ENCODE peak calls at places on chromosome 17, in seven cellular contexts. P is HCT116, D is K562, T is SK-N-SH, L is GM12878, S is H1, B is HepG2. O is an unnamed sample.

GRCh38 chr17:34308376-34308775 is 10.9 kb upstream of the CCL8 start:
- DNase-seq in D (no peak), B (no peak), S (no peak), P (no peak), L (no peak), T (no peak), O (no peak)

GRCh38 chr17:82611140-82612058 is 36.8 kb downstream of the WDR45B start:
- DNase-seq in D (peak; percentile 58), B (no peak), P (no peak), L (no peak), S (no peak), T (peak; percentile 89), O (no peak)

GRCh38 chr17:77358801-77359716 is 218.3 kb downstream of the SEC14L1 start:
- DNase-seq in T (no peak), S (no peak), P (no peak), B (no peak), L (no peak), D (no peak), O (no peak)

GRCh38 chr17:48335858-48336500 is 94.0 kb downstream of the SKAP1 start:
- DNase-seq in P (peak; percentile 78), D (peak; percentile 21), B (peak; percentile 42), S (no peak), T (peak; percentile 34), L (peak; percentile 37), O (peak; percentile 62)

GRCh38 chr17:28133562-28133970 is 91.1 kb downstream of the NLK start:
- DNase-seq in T (no peak), D (no peak), S (no peak), B (no peak), L (no peak), P (no peak), O (no peak)

GRCh38 chr17:66724581-66725341 is 110.2 kb upstream of the CACNG5 start:
- DNase-seq in L (no peak), S (no peak), P (no peak), B (no peak), D (no peak), T (no peak), O (no peak)

GRCh38 chr17:82489117-82489516 is 30.4 kb upstream of the FOXK2 start:
- DNase-seq in B (no peak), P (no peak), S (no peak), L (no peak), D (no peak), T (no peak), O (no peak)

GRCh38 chr17:15261818-15262290 is 3.3 kb downstream of the PMP22 start:
- DNase-seq in B (no peak), P (no peak), D (no peak), L (no peak), S (peak; percentile 48), T (no peak), O (no peak)

GRCh38 chr17:29694923-29695563 is 72.3 kb upstream of the CORO6 start:
- DNase-seq in D (no peak), L (no peak), B (no peak), T (no peak), S (no peak), P (no peak), O (no peak)

GRCh38 chr17:213286-214105 is 32.0 kb upstream of the DOC2B start:
- DNase-seq in B (no peak), S (no peak), T (no peak), L (no peak), P (no peak), D (no peak), O (no peak)

GRCh38 chr17:79960788-79961522 is 74.7 kb downstream of the TBC1D16 start:
- DNase-seq in L (no peak), P (no peak), D (no peak), B (no peak), T (no peak), S (no peak), O (peak; percentile 76)

GRCh38 chr17:68422821-68423220 is 34.5 kb downstream of the WIPI1 start:
- DNase-seq in T (no peak), L (no peak), B (no peak), P (no peak), S (no peak), D (no peak), O (no peak)

GRCh38 chr17:48014603-48015037 is 23.0 kb downstream of the COPZ2 start:
- DNase-seq in B (no peak), T (peak; percentile 81), P (no peak), D (peak; percentile 47), S (no peak), L (no peak), O (no peak)

GRCh38 chr17:2059125-2059836 is 4.4 kb downstream of the HIC1 start:
- DNase-seq in P (no peak), T (no peak), D (no peak), S (peak; percentile 66), L (no peak), B (no peak), O (no peak)

GRCh38 chr17:2062571-2063183 is 7.8 kb downstream of the HIC1 start:
- DNase-seq in L (no peak), S (no peak), P (no peak), B (no peak), D (no peak), T (no peak), O (no peak)

GRCh38 chr17:2061441-2061797 is 6.5 kb downstream of the HIC1 start:
- DNase-seq in D (no peak), S (no peak), L (no peak), B (no peak), T (no peak), P (no peak), O (no peak)

GRCh38 chr17:2059837-2060658 is 5.1 kb downstream of the HIC1 start:
- DNase-seq in T (no peak), B (no peak), D (no peak), L (no peak), P (no peak), S (no peak), O (no peak)

DNA sequence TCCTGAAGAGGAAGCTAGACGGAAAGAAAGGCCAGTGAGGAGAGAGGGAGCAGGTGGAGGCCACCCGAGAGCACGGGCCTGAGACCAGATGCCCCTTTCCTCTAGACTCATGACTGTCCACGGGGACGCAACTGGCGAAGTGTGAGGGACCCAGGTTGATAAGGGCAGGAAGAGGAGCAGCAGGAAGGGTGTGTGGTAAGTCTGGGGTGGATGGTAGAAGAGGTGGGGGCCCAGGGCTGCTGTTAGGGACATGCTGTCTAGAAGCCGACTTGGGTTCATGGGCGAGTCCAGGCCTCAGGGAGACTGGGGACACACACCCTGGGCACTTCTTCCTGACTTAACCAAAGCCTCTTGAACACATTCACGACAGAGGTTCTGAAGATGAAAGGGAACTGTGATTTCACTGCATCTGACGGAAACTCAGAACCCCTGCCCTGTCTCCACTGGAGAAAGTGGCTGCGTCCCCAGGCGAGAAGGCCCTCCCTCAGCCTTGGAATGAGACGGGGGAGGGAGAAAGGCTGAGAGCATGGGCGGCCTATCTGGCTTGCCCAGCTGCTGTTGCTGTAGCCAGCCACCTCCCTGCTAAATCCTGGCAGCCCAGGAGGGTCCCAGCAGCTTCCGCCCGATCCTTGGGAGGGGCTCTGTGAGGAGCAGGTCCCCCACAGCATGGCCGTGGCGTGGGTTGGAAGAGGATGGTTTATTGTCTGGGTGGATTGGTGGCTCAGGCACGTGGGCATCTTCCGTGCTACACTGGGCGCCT is 6.0 kb downstream of the HIC1 start:
- DNase-seq in D (no peak), P (no peak), S (no peak), L (no peak), B (no peak), T (no peak), O (no peak)
- H3K4me1 ChIP-seq in D (no peaks in the 10 kb centered on the region), P (no peaks in the 10 kb centered on the region), S (peaks cover 29% of the 10 kb centered on the region), L (peaks cover 45% of the 10 kb centered on the region), B (peaks cover 9% of the 10 kb centered on the region), T (peaks cover 13% of the 10 kb centered on the region), O (no peaks in the 10 kb centered on the region)

DNA sequence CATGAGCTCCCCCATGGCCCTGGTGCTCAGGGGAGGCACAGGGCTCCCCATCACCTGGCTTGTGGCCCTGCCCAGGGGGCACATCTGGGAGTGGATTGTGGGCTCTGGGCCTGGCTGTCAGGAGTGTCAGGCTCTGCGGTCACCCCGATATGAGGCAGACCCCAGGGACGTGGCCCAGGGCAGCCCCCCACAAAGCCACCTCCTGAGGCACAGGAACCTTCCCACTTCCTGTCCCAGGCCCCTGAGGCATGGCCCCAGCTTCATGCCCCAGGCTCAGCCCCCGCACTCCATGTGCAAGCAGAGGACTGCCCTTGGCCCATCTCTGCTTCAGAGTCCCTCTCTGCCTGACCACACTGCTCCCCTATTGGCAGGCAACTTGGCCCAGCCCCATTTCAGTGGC is 160.3 kb downstream of the PCTP start:
- DNase-seq in D (no peak), S (no peak), B (no peak), L (no peak), T (no peak), P (no peak), O (no peak)
- TF ChIP-seq SIN3A in D (no peak), S (no peak), B (no peak), L (no peak), T (no peak), P (no peak), O (no peak)

DNA sequence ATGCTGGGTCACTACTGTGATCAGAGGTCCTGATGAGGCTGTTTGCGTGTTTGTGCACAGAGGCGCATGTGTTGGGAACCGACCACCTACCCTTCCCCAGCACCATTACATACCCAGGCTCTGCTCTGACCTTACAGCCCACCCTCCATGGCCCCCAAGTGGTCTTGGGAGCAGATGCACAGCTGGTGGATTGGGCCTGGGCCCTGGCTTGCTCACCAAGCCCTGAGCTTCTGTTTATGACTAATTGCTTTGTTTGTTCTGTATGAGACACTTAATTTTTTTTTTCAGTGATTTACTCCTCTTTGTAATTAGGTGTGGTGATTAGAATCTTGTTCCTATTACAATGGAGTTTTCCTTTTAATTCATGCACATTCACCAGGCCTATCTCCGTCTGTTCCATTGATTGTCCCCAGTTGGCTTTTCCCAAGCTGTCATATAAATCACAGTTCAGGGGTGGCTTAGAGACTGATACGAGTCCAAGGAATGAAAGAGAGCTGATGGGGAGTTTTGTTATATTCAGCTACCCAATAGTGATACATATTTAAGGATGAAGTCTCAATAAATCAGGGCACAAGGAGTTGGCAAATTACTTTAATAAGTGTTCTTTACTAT is 242.3 kb downstream of the CCDC182 start:
- DNase-seq in T (peak; percentile 53), S (no peak), D (no peak), P (no peak), L (no peak), B (no peak), O (no peak)
- H3K4me1 ChIP-seq in T (peaks cover 20% of the 10 kb centered on the region), S (peaks cover 17% of the 10 kb centered on the region), D (peaks cover 11% of the 10 kb centered on the region), P (peaks cover 2% of the 10 kb centered on the region), L (peaks cover 9% of the 10 kb centered on the region), B (peaks cover 18% of the 10 kb centered on the region), O (no peaks in the 10 kb centered on the region)

GRCh38 chr17:44159519-44160210 is 10.8 kb upstream of the ASB16 start:
- DNase-seq in B (no peak), S (no peak), P (no peak), L (no peak), D (peak; percentile 52), T (no peak), O (no peak)
- TF ChIP-seq SIN3A in B (no peak), S (no peak), P (no peak), L (no peak), D (no peak), T (no peak), O (no peak)

O was measured in Panc1.